ENCODE peak calls at places on chromosomes 1 and 21, in five cellular contexts. M is mesothelial cell of epicardium; O is dorsolateral prefrontal cortex; A is CD8-positive, alpha-beta T cell; Z is PC-3. W is an unnamed sample.

GRCh38 chr1:232620356-232620841 is 9.5 kb downstream of the SIPA1L2 start:
- DNase-seq in M (no peak), O (peak), A (no peak), Z (peak), W (no peak)

GRCh38 chr1:3135746-3136455 is 66.9 kb downstream of the PRDM16 start:
- DNase-seq in M (no peak), O (no peak), A (no peak), Z (no peak), W (no peak)

GRCh38 chr1:118115567-118116272 is 69.3 kb downstream of the SPAG17 start:
- DNase-seq in M (no peak), O (no peak), A (no peak), Z (peak), W (no peak)

GRCh38 chr1:108190686-108191416 is 9.3 kb downstream of the SLC25A24 start:
- DNase-seq in M (no peak), O (no peak), A (no peak), Z (peak), W (no peak)

GRCh38 chr1:42996384-42996991 is 37.8 kb upstream of the SLC2A1 start:
- DNase-seq in M (no peak), O (no peak), A (no peak), Z (no peak), W (no peak)

GRCh38 chr1:110525250-110525597 is 6.2 kb upstream of the KCNA10 start:
- DNase-seq in M (no peak), O (no peak), A (no peak), Z (no peak), W (no peak)

GRCh38 chr1:231443363-231443762 is 21.3 kb upstream of the EGLN1 start:
- DNase-seq in M (no peak), O (no peak), A (no peak), Z (no peak), W (no peak)

GRCh38 chr1:107810552-107810951 is 154.4 kb downstream of the VAV3 start:
- DNase-seq in M (no peak), O (no peak), A (no peak), Z (no peak), W (no peak)

GRCh38 chr1:50181027-50181663 is 72.4 kb downstream of the ELAVL4 start:
- DNase-seq in M (no peak), O (no peak), A (no peak), Z (peak), W (no peak)

GRCh38 chr1:239302716-239303115 is 83.7 kb upstream of the CHRM3 start:
- DNase-seq in M (no peak), O (no peak), A (no peak), Z (peak), W (no peak)

GRCh38 chr1:223620297-223620900 is 45.1 kb downstream of the CAPN8 start:
- DNase-seq in M (no peak), O (no peak), A (no peak), Z (no peak), W (no peak)

GRCh38 chr1:7681401-7681800 is 89.7 kb upstream of the VAMP3 start:
- DNase-seq in M (no peak), O (no peak), A (no peak), Z (no peak), W (no peak)

GRCh38 chr1:189180057-189180456 is 1297.6 kb downstream of the BRINP3 start:
- DNase-seq in M (no peak), O (no peak), A (no peak), Z (no peak), W (no peak)

GRCh38 chr1:161117681-161118581 is at the start of the genes NIT1 and PFDN2:
- DNase-seq in M (peak), O (peak), A (peak), Z (peak), W (peak)

GRCh38 chr1:8962812-8963669 is 17.4 kb downstream of the CA6 start:
- DNase-seq in M (no peak), O (no peak), A (peak), Z (peak), W (no peak)

GRCh38 chr21:38159355-38159754 is 97.4 kb upstream of the KCNJ15 start:
- DNase-seq in M (no peak), O (no peak), A (peak), Z (peak), W (no peak)

GRCh38 chr1:237748192-237748591 is 142.5 kb downstream of the ZP4 start:
- DNase-seq in M (no peak), O (no peak), A (no peak), Z (no peak), W (no peak)

GRCh38 chr1:36128126-36128904 is 3.3 kb upstream of the COL8A2 start:
- DNase-seq in M (no peak), O (no peak), A (no peak), Z (no peak), W (no peak)

GRCh38 chr1:55369474-55369873 is 154.3 kb upstream of the USP24 start:
- DNase-seq in M (no peak), O (no peak), A (no peak), Z (peak), W (no peak)

GRCh38 chr1:180925471-180926051 is 12.9 kb downstream of the KIAA1614 start:
- DNase-seq in M (no peak), O (peak), A (no peak), Z (no peak), W (peak)

GRCh38 chr1:164607351-164607750 is 48.4 kb downstream of the PBX1 start:
- DNase-seq in M (no peak), O (no peak), A (no peak), Z (no peak), W (no peak)
- TF ChIP-seq CTCF in M (no peak), O (no peak), A (no peak), Z (no peak), W (no peak)

GRCh38 chr1:56647106-56647505 is 2.0 kb downstream of the PRKAA2 start:
- DNase-seq in M (no peak), O (no peak), A (no peak), Z (no peak), W (no peak)
- TF ChIP-seq CTCF in M (no peak), O (no peak), A (no peak), Z (no peak), W (no peak)

GRCh38 chr21:18954415-18954972 is 550.9 kb upstream of the TMPRSS15 start:
- DNase-seq in M (no peak), O (no peak), A (no peak), Z (no peak), W (no peak)

GRCh38 chr21:18950045-18950740 is 546.6 kb upstream of the TMPRSS15 start:
- DNase-seq in M (no peak), O (no peak), A (no peak), Z (peak), W (no peak)

GRCh38 chr21:18951291-18952038 is 547.9 kb upstream of the TMPRSS15 start:
- DNase-seq in M (no peak), O (no peak), A (no peak), Z (peak), W (no peak)
- TF ChIP-seq CTCF in M (peak), O (peak), A (no peak), Z (peak), W (peak)

GRCh38 chr1:29774355-29774754 is 538.0 kb downstream of the PTPRU start:
- DNase-seq in M (no peak), O (no peak), A (no peak), Z (no peak), W (no peak)

GRCh38 chr1:29767769-29768425 is 531.6 kb downstream of the PTPRU start:
- DNase-seq in M (no peak), O (no peak), A (no peak), Z (no peak), W (no peak)

GRCh38 chr1:29767088-29767685 is 530.9 kb downstream of the PTPRU start:
- DNase-seq in M (no peak), O (no peak), A (no peak), Z (no peak), W (no peak)

GRCh38 chr1:29777522-29777921 is 541.2 kb downstream of the PTPRU start:
- DNase-seq in M (no peak), O (no peak), A (no peak), Z (no peak), W (no peak)

GRCh38 chr1:29772584-29772983 is 536.3 kb downstream of the PTPRU start:
- DNase-seq in M (no peak), O (no peak), A (no peak), Z (no peak), W (no peak)
- TF ChIP-seq CTCF in M (no peak), O (no peak), A (no peak), Z (no peak), W (no peak)

GRCh38 chr1:166876540-166876838 is 425 bp upstream of the TADA1 start:
- DNase-seq in M (no peak), O (no peak), A (no peak), Z (no peak), W (no peak)

GRCh38 chr1:166875302-166875733 is 746 bp downstream of the TADA1 start:
- DNase-seq in M (no peak), O (no peak), A (no peak), Z (no peak), W (no peak)

GRCh38 chr1:166870584-166870983 is 5.5 kb downstream of the TADA1 start:
- DNase-seq in M (no peak), O (no peak), A (no peak), Z (no peak), W (no peak)

GRCh38 chr1:166874464-166874863 is 1.6 kb downstream of the TADA1 start:
- DNase-seq in M (no peak), O (no peak), A (no peak), Z (no peak), W (no peak)

GRCh38 chr1:166875734-166876539 is at the start of gene TADA1:
- DNase-seq in M (peak), O (peak), A (peak), Z (peak), W (peak)
- TF ChIP-seq CTCF in M (no peak), O (peak), A (no peak), Z (no peak), W (peak)

GRCh38 chr21:33071878-33072306 is 2.0 kb downstream of the OLIG1 start:
- DNase-seq in M (no peak), O (no peak), A (no peak), Z (no peak), W (no peak)

GRCh38 chr21:33070921-33071877 is 1.3 kb downstream of the OLIG1 start:
- DNase-seq in M (no peak), O (no peak), A (no peak), Z (no peak), W (no peak)

GRCh38 chr21:33069243-33069642 is 698 bp upstream of the OLIG1 start:
- DNase-seq in M (no peak), O (no peak), A (no peak), Z (no peak), W (no peak)

GRCh38 chr21:33069645-33069993 is 322 bp upstream of the OLIG1 start:
- DNase-seq in M (no peak), O (no peak), A (no peak), Z (no peak), W (no peak)

GRCh38 chr21:33069994-33070811 is at the start of gene OLIG1:
- DNase-seq in M (no peak), O (peak), A (no peak), Z (peak), W (peak)
- TF ChIP-seq CTCF in M (no peak), O (no peak), A (no peak), Z (no peak), W (no peak)

DNA sequence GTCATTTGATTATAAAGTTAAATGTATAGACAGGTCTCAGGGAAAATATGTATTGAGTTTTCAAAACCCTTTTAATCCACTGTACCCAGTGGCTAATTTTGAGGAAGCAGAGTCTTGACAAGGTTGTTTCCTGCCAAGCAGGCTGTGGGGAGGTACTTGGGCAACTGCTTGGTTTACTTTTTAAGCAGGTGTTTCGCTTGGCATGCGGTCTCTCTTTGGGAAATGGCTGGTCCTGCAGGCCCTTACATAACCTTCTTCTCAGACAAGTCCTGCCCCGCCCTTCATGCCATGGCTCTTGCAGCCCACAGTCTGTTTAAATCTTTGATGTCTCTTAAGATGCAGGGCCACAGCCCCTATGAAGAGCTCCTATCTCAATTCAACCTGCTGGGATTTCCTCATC is 36.0 kb upstream of the ABCD3 start:
- DNase-seq in M (no peak), O (no peak), A (no peak), Z (no peak), W (no peak)
- TF ChIP-seq CTCF in M (no peak), O (no peak), A (no peak), Z (no peak), W (no peak)

DNA sequence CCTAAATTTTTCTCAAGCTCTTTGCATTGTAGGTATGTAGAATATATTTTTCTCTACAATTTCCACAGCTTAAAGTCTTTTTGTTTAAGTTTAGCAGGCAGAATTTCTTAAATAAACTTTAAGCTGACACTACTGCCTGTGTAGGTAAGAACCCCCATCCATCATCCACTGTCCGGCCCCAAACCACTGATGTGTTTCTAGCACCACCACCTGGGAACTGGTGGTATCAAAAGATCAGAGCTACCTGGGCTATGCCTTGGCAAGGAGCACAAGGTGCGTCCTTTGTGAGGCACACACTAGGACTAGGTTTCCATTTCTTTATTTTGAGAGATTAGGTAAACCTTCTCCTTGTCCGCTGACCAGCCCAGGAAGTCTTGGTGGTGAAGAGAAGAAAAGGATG is 10.5 kb upstream of the LELP1 start:
- DNase-seq in M (no peak), O (no peak), A (no peak), Z (peak), W (no peak)
- TF ChIP-seq CTCF in M (peak), O (no peak), A (no peak), Z (peak), W (peak)